ENCODE peak calls at places on chromosomes 3 and 15, in ten cellular contexts. V is ELF-1; M is HuH-7; B is frontal cortex; N is tibial nerve; A is astrocyte of the spinal cord; I is B cell; W is activated naive CD8-positive, alpha-beta T cell treated with anti-CD3 and anti-CD28 coated beads, Interleukin-2, amount 50 U/mL, for 24 hours; Q is stimulated activated CD8-positive, alpha-beta memory T cell treated with anti-CD3 and anti-CD28 coated beads, Interleukin-2, amount 100 ng/mL, for 1 hour; T is endothelial cell of umbilical vein. G is an unnamed sample.

GRCh38 chr3:113103588-113103987 is 107.8 kb upstream of the BOC start:
- DNase-seq in V (no peak), M (no peak), B (no peak), N (no peak), A (no peak), I (no peak), W (no peak), Q (no peak), T (no peak), G (no peak)

GRCh38 chr3:194826594-194826993 is 140.9 kb downstream of the FAM43A start:
- DNase-seq in V (no peak), M (no peak), B (no peak), N (no peak), A (no peak), I (no peak), W (no peak), Q (no peak), T (no peak), G (no peak)

GRCh38 chr3:73029321-73029796 is 32.1 kb upstream of the EBLN2 start:
- DNase-seq in V (no peak), M (no peak), B (no peak), N (no peak), A (peak), I (no peak), W (no peak), Q (no peak), T (peak), G (peak)

GRCh38 chr3:39208463-39209055 is 16.2 kb upstream of the XIRP1 start:
- DNase-seq in V (peak), M (peak), B (peak), N (no peak), A (peak), I (peak), W (peak), Q (no peak), T (peak), G (peak)

GRCh38 chr15:31379042-31379441 is 52.4 kb downstream of the KLF13 start:
- DNase-seq in V (no peak), M (no peak), B (no peak), N (no peak), A (no peak), I (no peak), W (no peak), Q (no peak), T (no peak), G (peak)

GRCh38 chr3:46981932-46982471 is 2.5 kb downstream of the NBEAL2 start:
- DNase-seq in V (peak), M (no peak), B (no peak), N (no peak), A (no peak), I (no peak), W (no peak), Q (no peak), T (peak), G (no peak)

GRCh38 chr3:173396191-173397041 is 1.1 kb upstream of the NLGN1 start:
- DNase-seq in V (peak), M (no peak), B (peak), N (no peak), A (peak), I (no peak), W (no peak), Q (no peak), T (peak), G (no peak)

GRCh38 chr3:12253521-12253920 is 35.3 kb upstream of the PPARG start:
- DNase-seq in V (peak), M (peak), B (no peak), N (no peak), A (no peak), I (no peak), W (no peak), Q (no peak), T (no peak), G (no peak)

GRCh38 chr3:191131305-191131704 is 67.7 kb upstream of the OSTN start:
- DNase-seq in V (no peak), M (no peak), B (no peak), N (no peak), A (no peak), I (no peak), W (no peak), Q (no peak), T (no peak), G (no peak)

GRCh38 chr3:139601191-139601961 is 61.8 kb upstream of the RBP1 start:
- DNase-seq in V (no peak), M (no peak), B (no peak), N (no peak), A (no peak), I (no peak), W (no peak), Q (no peak), T (no peak), G (no peak)

GRCh38 chr15:56249080-56249479 is 5.4 kb upstream of the RFX7 start:
- DNase-seq in V (peak), M (peak), B (no peak), N (no peak), A (peak), I (peak), W (no peak), Q (no peak), T (peak), G (no peak)

GRCh38 chr3:156483426-156483825 is 71.5 kb downstream of the SSR3 start:
- DNase-seq in V (no peak), M (no peak), B (no peak), N (no peak), A (peak), I (peak), W (no peak), Q (no peak), T (peak), G (peak)

GRCh38 chr3:108099679-108100428 is 9.0 kb upstream of the CD47 start:
- DNase-seq in V (no peak), M (no peak), B (no peak), N (no peak), A (no peak), I (peak), W (peak), Q (no peak), T (no peak), G (peak)

GRCh38 chr3:24522155-24522579 is 27.5 kb upstream of the THRB start:
- DNase-seq in V (peak), M (peak), B (no peak), N (no peak), A (no peak), I (peak), W (no peak), Q (no peak), T (no peak), G (no peak)

GRCh38 chr3:194212869-194213320 is 76.9 kb downstream of the HES1 start:
- DNase-seq in V (peak), M (no peak), B (no peak), N (no peak), A (no peak), I (no peak), W (no peak), Q (no peak), T (no peak), G (no peak)

GRCh38 chr3:71011565-71012287 is 571.8 kb downstream of the FOXP1 start:
- DNase-seq in V (no peak), M (no peak), B (no peak), N (no peak), A (peak), I (peak), W (no peak), Q (no peak), T (peak), G (no peak)

GRCh38 chr15:80308002-80308401 is 56.0 kb upstream of the CTXND1 start:
- DNase-seq in V (peak), M (peak), B (no peak), N (no peak), A (no peak), I (no peak), W (no peak), Q (no peak), T (no peak), G (no peak)

GRCh38 chr3:180180795-180181194 is 144.1 kb upstream of the PEX5L start:
- DNase-seq in V (no peak), M (no peak), B (no peak), N (no peak), A (peak), I (no peak), W (no peak), Q (no peak), T (no peak), G (no peak)

GRCh38 chr3:57281710-57282109 is 10.8 kb downstream of the ASB14 start:
- DNase-seq in V (no peak), M (no peak), B (no peak), N (no peak), A (no peak), I (no peak), W (no peak), Q (no peak), T (no peak), G (no peak)

GRCh38 chr3:61805510-61806080 is 244.2 kb downstream of the PTPRG start:
- DNase-seq in V (no peak), M (no peak), B (no peak), N (no peak), A (peak), I (no peak), W (no peak), Q (no peak), T (no peak), G (no peak)

GRCh38 chr3:137259709-137260108 is 301.9 kb downstream of the IL20RB start:
- DNase-seq in V (peak), M (no peak), B (no peak), N (no peak), A (no peak), I (no peak), W (no peak), Q (no peak), T (no peak), G (no peak)

GRCh38 chr15:63276342-63277043 is 912 bp upstream of the APH1B start:
- DNase-seq in V (no peak), M (no peak), B (no peak), N (no peak), A (no peak), I (peak), W (no peak), Q (no peak), T (no peak), G (no peak)

GRCh38 chr3:8629151-8630021 is 15.2 kb downstream of the SSUH2 start:
- DNase-seq in V (peak), M (no peak), B (peak), N (peak), A (peak), I (no peak), W (peak), Q (peak), T (peak), G (peak)

GRCh38 chr3:98068824-98069223 is 18.1 kb upstream of the OR5AC2 start:
- DNase-seq in V (no peak), M (no peak), B (no peak), N (no peak), A (no peak), I (no peak), W (no peak), Q (no peak), T (no peak), G (no peak)

GRCh38 chr3:95197661-95198060 is 1134.8 kb downstream of the NSUN3 start:
- DNase-seq in V (no peak), M (no peak), B (no peak), N (no peak), A (no peak), I (no peak), W (no peak), Q (no peak), T (no peak), G (no peak)

GRCh38 chr3:46993292-46993691 is 13.8 kb downstream of the NBEAL2 start:
- DNase-seq in V (no peak), M (no peak), B (no peak), N (no peak), A (no peak), I (no peak), W (no peak), Q (no peak), T (no peak), G (no peak)

GRCh38 chr15:40770147-40770721 is 454 bp downstream of the C15orf62 start:
- DNase-seq in V (no peak), M (no peak), B (no peak), N (no peak), A (peak), I (peak), W (no peak), Q (no peak), T (no peak), G (no peak)

GRCh38 chr3:94614192-94614591 is 551.3 kb downstream of the NSUN3 start:
- DNase-seq in V (peak), M (no peak), B (no peak), N (no peak), A (no peak), I (no peak), W (no peak), Q (no peak), T (no peak), G (no peak)

GRCh38 chr3:71694358-71694999 is 30.7 kb downstream of the EIF4E3 start:
- DNase-seq in V (no peak), M (no peak), B (no peak), N (no peak), A (peak), I (no peak), W (no peak), Q (no peak), T (peak), G (no peak)

GRCh38 chr15:38564557-38565286 is at the start of gene RASGRP1:
- DNase-seq in V (peak), M (peak), B (peak), N (no peak), A (peak), I (peak), W (peak), Q (peak), T (peak), G (peak)

GRCh38 chr15:98547741-98548166 is 100.6 kb upstream of the IGF1R start:
- DNase-seq in V (peak), M (no peak), B (peak), N (peak), A (peak), I (peak), W (no peak), Q (no peak), T (no peak), G (peak)

GRCh38 chr15:75672646-75673425 is 25.1 kb downstream of the SNX33 start:
- DNase-seq in V (peak), M (no peak), B (no peak), N (no peak), A (peak), I (no peak), W (no peak), Q (no peak), T (peak), G (no peak)

GRCh38 chr3:158782283-158782682 is 19.6 kb upstream of the MFSD1 start:
- DNase-seq in V (no peak), M (no peak), B (no peak), N (no peak), A (no peak), I (no peak), W (no peak), Q (no peak), T (no peak), G (no peak)

GRCh38 chr15:47820780-47821319 is 103.5 kb downstream of the SEMA6D start:
- DNase-seq in V (no peak), M (no peak), B (no peak), N (no peak), A (peak), I (no peak), W (no peak), Q (no peak), T (peak), G (no peak)

GRCh38 chr3:126414961-126415660 is 20.4 kb downstream of the CFAP100 start:
- DNase-seq in V (no peak), M (no peak), B (no peak), N (no peak), A (no peak), I (no peak), W (no peak), Q (no peak), T (no peak), G (no peak)

GRCh38 chr3:132553811-132554210 is 43.3 kb upstream of the ACKR4 start:
- DNase-seq in V (no peak), M (no peak), B (no peak), N (no peak), A (no peak), I (no peak), W (no peak), Q (no peak), T (peak), G (no peak)